ENCODE peak calls at places on chromosome X, in four cellular contexts. One of them, this sample, is unnamed.

GRCh38 chrX:91311969-91312368 is 122.7 kb upstream of the PABPC5 start:
- DNase-seq in uterus: no peak
- DNase-seq in upper lobe of left lung: no peak
- DNase-seq in IMR-90: no peak
- DNase-seq in this sample: no peak

GRCh38 chrX:2498781-2499302 is 1.9 kb downstream of the DHRSX start:
- DNase-seq in uterus: no peak
- DNase-seq in upper lobe of left lung: peak; percentile 54
- DNase-seq in IMR-90: peak; percentile 18
- DNase-seq in this sample: no peak

GRCh38 chrX:71543316-71543715 is 10.4 kb downstream of the OGT start:
- DNase-seq in uterus: no peak
- DNase-seq in upper lobe of left lung: no peak
- DNase-seq in IMR-90: peak; percentile 83
- DNase-seq in this sample: no peak

GRCh38 chrX:141220342-141221008 is 21.8 kb downstream of the SPANXC start:
- DNase-seq in uterus: no peak
- DNase-seq in upper lobe of left lung: no peak
- DNase-seq in IMR-90: peak; percentile 74
- DNase-seq in this sample: no peak

GRCh38 chrX:33194876-33195433 is 16.4 kb downstream of the DMD start:
- DNase-seq in uterus: no peak
- DNase-seq in upper lobe of left lung: no peak
- DNase-seq in IMR-90: peak; percentile 33
- DNase-seq in this sample: no peak

GRCh38 chrX:6778547-6779231 is 243.8 kb upstream of the VCX3A start:
- DNase-seq in uterus: no peak
- DNase-seq in upper lobe of left lung: no peak
- DNase-seq in IMR-90: no peak
- DNase-seq in this sample: no peak

GRCh38 chrX:12113321-12113720 is 25.0 kb upstream of the FRMPD4 start:
- DNase-seq in uterus: no peak
- DNase-seq in upper lobe of left lung: no peak
- DNase-seq in IMR-90: peak; percentile 22
- DNase-seq in this sample: no peak

GRCh38 chrX:67346667-67347066 is 197.2 kb upstream of the AR start:
- DNase-seq in uterus: no peak
- DNase-seq in upper lobe of left lung: peak; percentile 56
- DNase-seq in IMR-90: no peak
- DNase-seq in this sample: no peak

GRCh38 chrX:107624893-107625292 is 3.4 kb upstream of the PRPS1 start:
- DNase-seq in uterus: no peak
- DNase-seq in upper lobe of left lung: no peak
- DNase-seq in IMR-90: no peak
- DNase-seq in this sample: no peak

GRCh38 chrX:69510137-69510715 is 6.1 kb downstream of the NALF2 start:
- DNase-seq in uterus: no peak
- DNase-seq in upper lobe of left lung: no peak
- DNase-seq in IMR-90: no peak
- DNase-seq in this sample: no peak

GRCh38 chrX:119790977-119791436 is 423 bp downstream of the RPL39 start:
- DNase-seq in uterus: peak; percentile 21
- DNase-seq in upper lobe of left lung: peak; percentile 30
- DNase-seq in IMR-90: peak; percentile 26
- DNase-seq in this sample: no peak

GRCh38 chrX:77917294-77917933 is 6.9 kb downstream of the ATP7A start:
- DNase-seq in uterus: no peak
- DNase-seq in upper lobe of left lung: no peak
- DNase-seq in IMR-90: no peak
- DNase-seq in this sample: no peak

DNA sequence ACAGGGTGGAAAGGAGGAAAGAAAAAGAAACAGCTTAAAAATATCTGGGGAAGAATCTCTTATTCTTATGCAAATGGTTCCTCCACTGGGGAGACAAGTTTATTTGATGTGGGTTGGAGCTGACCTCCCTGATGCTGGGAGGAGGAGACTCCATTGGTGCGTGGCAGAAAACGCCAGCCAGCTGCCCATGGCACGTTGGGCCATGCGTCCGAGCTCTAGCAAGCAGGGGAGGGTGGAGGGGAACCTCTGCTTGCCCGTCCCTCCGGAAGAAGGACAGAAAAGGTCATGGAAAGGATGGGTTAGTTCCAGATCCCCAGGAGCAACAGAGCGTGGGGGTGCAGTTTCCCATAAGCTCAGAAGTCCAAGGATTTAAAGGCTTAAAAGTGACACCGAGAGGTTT is 210.4 kb downstream of the KLHL4 start:
- DNase-seq in uterus: no peak
- DNase-seq in upper lobe of left lung: no peak
- DNase-seq in IMR-90: no peak
- DNase-seq in this sample: no peak
- TF ChIP-seq POLR2A in uterus: no peak
- TF ChIP-seq POLR2A in upper lobe of left lung: no peak
- TF ChIP-seq POLR2A in IMR-90: no peak
- TF ChIP-seq POLR2A in this sample: peak; percentile 17

GRCh38 chrX:42485621-42486020 is 292.3 kb downstream of the PPP1R2C start:
- DNase-seq in uterus: no peak
- DNase-seq in upper lobe of left lung: no peak
- DNase-seq in IMR-90: no peak
- DNase-seq in this sample: no peak

GRCh38 chrX:42495139-42495538 is 282.8 kb downstream of the PPP1R2C start:
- DNase-seq in uterus: no peak
- DNase-seq in upper lobe of left lung: peak; percentile 58
- DNase-seq in IMR-90: no peak
- DNase-seq in this sample: no peak

GRCh38 chrX:42490111-42490510 is 287.9 kb downstream of the PPP1R2C start:
- DNase-seq in uterus: no peak
- DNase-seq in upper lobe of left lung: no peak
- DNase-seq in IMR-90: no peak
- DNase-seq in this sample: no peak

GRCh38 chrX:42496239-42496638 is 281.7 kb downstream of the PPP1R2C start:
- DNase-seq in uterus: no peak
- DNase-seq in upper lobe of left lung: no peak
- DNase-seq in IMR-90: no peak
- DNase-seq in this sample: no peak

GRCh38 chrX:42491145-42491907 is 286.6 kb downstream of the PPP1R2C start:
- DNase-seq in uterus: no peak
- DNase-seq in upper lobe of left lung: no peak
- DNase-seq in IMR-90: no peak
- DNase-seq in this sample: no peak
- TF ChIP-seq POLR2A in uterus: no peak
- TF ChIP-seq POLR2A in upper lobe of left lung: no peak
- TF ChIP-seq POLR2A in IMR-90: no peak
- TF ChIP-seq POLR2A in this sample: no peak

GRCh38 chrX:17525266-17525665 is 150.3 kb downstream of the NHS start:
- DNase-seq in uterus: no peak
- DNase-seq in upper lobe of left lung: no peak
- DNase-seq in IMR-90: peak; percentile 12
- DNase-seq in this sample: no peak
- TF ChIP-seq POLR2A in uterus: no peak
- TF ChIP-seq POLR2A in upper lobe of left lung: no peak
- TF ChIP-seq POLR2A in IMR-90: no peak
- TF ChIP-seq POLR2A in this sample: no peak

GRCh38 chrX:153905481-153906095 is 1.1 kb downstream of the AVPR2 start:
- DNase-seq in uterus: no peak
- DNase-seq in upper lobe of left lung: no peak
- DNase-seq in IMR-90: no peak
- DNase-seq in this sample: no peak
- TF ChIP-seq POLR2A in uterus: no peak
- TF ChIP-seq POLR2A in upper lobe of left lung: no peak
- TF ChIP-seq POLR2A in IMR-90: no peak
- TF ChIP-seq POLR2A in this sample: no peak

GRCh38 chrX:103211012-103211715 is 3.7 kb upstream of the BEX4 start:
- DNase-seq in uterus: peak; percentile 21
- DNase-seq in upper lobe of left lung: peak; percentile 43
- DNase-seq in IMR-90: peak; percentile 34
- DNase-seq in this sample: no peak

GRCh38 chrX:103210056-103210455 is 4.9 kb upstream of the BEX4 start:
- DNase-seq in uterus: no peak
- DNase-seq in upper lobe of left lung: no peak
- DNase-seq in IMR-90: no peak
- DNase-seq in this sample: no peak

GRCh38 chrX:103212749-103213457 is 2.0 kb upstream of the BEX4 start:
- DNase-seq in uterus: no peak
- DNase-seq in upper lobe of left lung: no peak
- DNase-seq in IMR-90: no peak
- DNase-seq in this sample: no peak

GRCh38 chrX:103215768-103216085 is 819 bp downstream of the BEX4 start:
- DNase-seq in uterus: no peak
- DNase-seq in upper lobe of left lung: no peak
- DNase-seq in IMR-90: no peak
- DNase-seq in this sample: no peak

DNA sequence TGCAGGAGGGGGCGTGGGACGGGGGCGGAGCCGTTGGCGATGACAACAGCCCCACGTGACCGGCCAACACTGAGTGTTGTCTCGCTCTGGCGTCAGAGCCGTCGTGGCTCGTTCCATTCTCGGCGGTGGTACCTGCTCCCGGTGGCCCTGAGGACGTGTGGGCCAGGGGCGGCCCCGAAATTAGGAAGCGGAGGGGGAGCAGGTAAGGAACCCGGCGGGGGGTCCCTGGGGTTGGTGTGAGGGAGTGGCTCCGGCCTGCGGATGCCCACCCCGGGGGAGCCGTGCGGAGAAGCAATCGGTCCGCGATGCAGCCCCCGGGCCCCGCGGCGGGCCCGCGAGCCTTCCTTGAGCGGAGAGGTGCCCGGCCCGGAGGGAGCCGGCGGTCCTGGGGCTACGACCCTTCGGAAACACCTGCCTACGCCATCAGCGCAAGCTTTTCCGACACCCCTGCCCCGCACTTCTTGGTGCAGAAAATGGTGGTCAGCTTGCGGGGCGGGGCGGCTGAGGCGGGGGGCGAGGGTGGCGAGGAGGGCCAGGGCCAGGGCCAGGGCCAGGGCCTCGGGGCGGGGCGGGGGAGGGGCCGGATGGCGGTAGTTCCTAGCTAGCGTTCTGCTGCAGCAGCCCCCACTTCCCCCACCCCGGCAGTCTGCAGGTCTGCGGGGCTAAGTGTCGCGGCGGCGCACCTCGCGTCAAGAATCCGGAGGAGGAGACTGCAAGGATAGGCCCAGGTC is at the start of gene BEX4:
- DNase-seq in uterus: peak; percentile 83
- DNase-seq in upper lobe of left lung: peak; percentile 89
- DNase-seq in IMR-90: peak; percentile 41
- DNase-seq in this sample: no peak
- TF ChIP-seq POLR2A in uterus: peak; percentile 92
- TF ChIP-seq POLR2A in upper lobe of left lung: peak; percentile 86
- TF ChIP-seq POLR2A in IMR-90: no peak
- TF ChIP-seq POLR2A in this sample: no peak

DNA sequence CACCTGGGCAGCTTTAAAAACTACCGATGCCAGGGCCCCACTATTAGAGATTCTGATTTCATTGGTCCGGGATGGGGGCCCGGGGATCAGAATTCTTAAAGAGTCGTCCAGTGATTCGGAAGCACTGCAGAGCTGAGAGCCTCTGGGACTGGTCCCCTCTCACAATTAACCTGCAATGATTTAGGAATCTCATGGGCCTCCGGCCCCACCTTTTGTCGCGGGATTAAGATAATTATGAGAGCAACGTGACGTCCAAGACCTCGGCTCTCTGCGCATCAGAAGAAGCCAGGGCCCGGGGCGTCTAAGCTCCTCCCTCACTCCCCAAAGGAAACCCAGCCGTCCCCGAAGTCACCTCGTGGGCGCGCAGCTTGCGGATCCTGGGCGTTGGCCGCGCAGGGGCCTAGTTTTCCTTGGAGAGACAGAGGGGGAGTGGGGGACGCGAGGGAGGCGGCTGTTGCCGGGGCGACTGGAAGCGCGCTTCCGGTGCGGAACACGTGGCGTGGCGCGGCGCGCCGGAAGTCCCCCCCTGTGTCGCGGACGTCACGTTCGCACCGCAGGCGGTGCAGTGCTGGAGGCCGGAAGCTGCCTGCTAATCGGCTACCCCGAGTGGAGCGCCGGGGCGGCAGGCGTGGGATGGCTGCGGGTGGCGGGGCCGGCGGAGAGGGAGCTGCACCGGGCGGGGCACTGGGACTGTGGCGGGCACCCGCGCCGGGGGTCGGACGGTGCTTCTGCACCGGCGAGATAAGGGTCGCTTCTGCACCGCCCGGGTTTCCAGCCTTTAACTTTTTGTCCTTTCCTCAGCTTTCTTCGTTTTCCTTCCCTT is at the start of gene GEMIN8:
- DNase-seq in uterus: peak; percentile 92
- DNase-seq in upper lobe of left lung: peak; percentile 88
- DNase-seq in IMR-90: peak; percentile 91
- DNase-seq in this sample: peak; percentile 19
- TF ChIP-seq POLR2A in uterus: peak; percentile 63
- TF ChIP-seq POLR2A in upper lobe of left lung: peak; percentile 86
- TF ChIP-seq POLR2A in IMR-90: peak; percentile 81
- TF ChIP-seq POLR2A in this sample: peak; percentile 81

DNA sequence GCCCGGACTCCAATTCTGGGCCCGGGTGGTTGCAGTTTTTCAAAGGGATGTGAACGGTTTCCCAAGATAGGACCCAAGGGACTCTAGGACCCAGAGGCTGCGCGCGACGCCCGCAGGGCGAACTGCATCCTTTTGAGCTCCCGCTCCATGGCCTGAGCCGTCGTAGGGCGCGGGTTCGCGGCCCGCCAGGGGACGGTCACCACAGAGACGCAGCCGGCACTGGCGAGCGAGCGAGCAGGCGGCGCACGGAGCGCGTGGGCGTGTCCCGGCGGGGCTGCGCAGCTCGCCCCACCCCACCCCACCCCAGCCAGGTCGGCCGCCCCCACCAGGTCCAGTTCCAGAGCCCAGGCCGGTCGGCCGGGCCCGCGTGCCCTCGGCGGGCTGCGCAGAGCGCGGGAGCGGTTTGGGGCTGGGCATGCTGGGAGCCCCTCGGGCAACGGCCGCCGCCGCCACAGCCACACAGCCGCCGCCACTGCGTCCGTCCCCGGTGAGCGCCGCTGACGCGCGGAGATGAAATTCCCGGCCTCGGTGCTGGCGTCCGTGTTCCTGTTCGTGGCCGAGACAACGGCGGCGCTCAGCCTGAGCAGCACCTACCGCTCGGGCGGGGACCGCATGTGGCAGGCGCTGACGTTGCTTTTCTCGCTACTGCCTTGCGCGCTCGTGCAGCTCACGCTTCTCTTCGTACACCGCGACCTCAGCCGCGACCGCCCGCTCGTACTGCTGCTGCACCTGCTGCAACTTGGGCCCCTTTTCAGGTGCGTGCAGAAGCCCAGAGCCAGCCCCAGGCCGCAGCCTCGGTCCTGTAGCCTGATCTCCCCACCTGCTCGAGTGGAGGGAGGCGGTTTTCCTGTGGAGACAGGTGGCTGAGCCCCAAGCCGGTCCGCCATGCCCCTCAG is at the start of gene XK:
- DNase-seq in uterus: peak; percentile 28
- DNase-seq in upper lobe of left lung: peak; percentile 47
- DNase-seq in IMR-90: no peak
- DNase-seq in this sample: peak; percentile 29
- TF ChIP-seq POLR2A in uterus: no peak
- TF ChIP-seq POLR2A in upper lobe of left lung: peak; percentile 49
- TF ChIP-seq POLR2A in IMR-90: no peak
- TF ChIP-seq POLR2A in this sample: no peak

GRCh38 chrX:85003655-85004244 is at the start of gene APOOL:
- DNase-seq in uterus: peak; percentile 80
- DNase-seq in upper lobe of left lung: peak; percentile 86
- DNase-seq in IMR-90: peak; percentile 88
- DNase-seq in this sample: peak; percentile 60
- TF ChIP-seq POLR2A in uterus: no peak
- TF ChIP-seq POLR2A in upper lobe of left lung: peak; percentile 30
- TF ChIP-seq POLR2A in IMR-90: no peak
- TF ChIP-seq POLR2A in this sample: no peak

GRCh38 chrX:18026171-18026570 is 165.1 kb upstream of the RAI2 start:
- DNase-seq in uterus: no peak
- DNase-seq in upper lobe of left lung: no peak
- DNase-seq in IMR-90: no peak
- DNase-seq in this sample: peak; percentile 1
- TF ChIP-seq POLR2A in uterus: no peak
- TF ChIP-seq POLR2A in upper lobe of left lung: no peak
- TF ChIP-seq POLR2A in IMR-90: no peak
- TF ChIP-seq POLR2A in this sample: no peak

GRCh38 chrX:26334232-26334631 is 118.3 kb downstream of the MAGEB5 start:
- DNase-seq in uterus: no peak
- DNase-seq in upper lobe of left lung: no peak
- DNase-seq in IMR-90: no peak
- DNase-seq in this sample: no peak
- TF ChIP-seq POLR2A in uterus: no peak
- TF ChIP-seq POLR2A in upper lobe of left lung: no peak
- TF ChIP-seq POLR2A in IMR-90: no peak
- TF ChIP-seq POLR2A in this sample: no peak

This sample was measured in H54.